ENCODE peak calls at places on chromosomes 4 and X, in six cellular contexts. U is H1, P is IMR-90, X is mesenchymal stem cell, E is H9, F is trophoblast cell. R is an unnamed sample.

GRCh38 chr4:26431461-26432165 is 58.7 kb downstream of the CCKAR start:
- DNase-seq in U (no peak), P (peak), X (no peak), E (no peak), F (no peak), R (no peak)

GRCh38 chrX:150047818-150048217 is 109.5 kb upstream of the EOLA2 start:
- DNase-seq in U (no peak), P (no peak), X (no peak), E (no peak), F (no peak), R (no peak)

GRCh38 chr4:143035661-143036060 is 149.1 kb upstream of the USP38 start:
- DNase-seq in U (no peak), P (no peak), X (no peak), E (no peak), F (no peak), R (no peak)

GRCh38 chrX:154731881-154732280 is 19.0 kb downstream of the GAB3 start:
- DNase-seq in U (no peak), P (peak), X (peak), E (no peak), F (peak), R (no peak)

GRCh38 chr4:99655315-99656081 is 2.1 kb downstream of the C4orf54 start:
- DNase-seq in U (no peak), P (peak), X (peak), E (no peak), F (no peak), R (no peak)

GRCh38 chr4:20353646-20354045 is 101.9 kb downstream of the SLIT2 start:
- DNase-seq in U (no peak), P (no peak), X (no peak), E (no peak), F (no peak), R (no peak)

GRCh38 chr4:14446311-14446710 is 556.0 kb upstream of the CPEB2 start:
- DNase-seq in U (no peak), P (peak), X (no peak), E (no peak), F (no peak), R (no peak)

GRCh38 chr4:53280846-53281245 is 85.0 kb downstream of the SCFD2 start:
- DNase-seq in U (no peak), P (no peak), X (no peak), E (no peak), F (no peak), R (no peak)

GRCh38 chr4:182925298-182925738 is 8.1 kb upstream of the DCTD start:
- DNase-seq in U (peak), P (peak), X (peak), E (peak), F (peak), R (peak)

GRCh38 chrX:18855919-18856644 is 127.8 kb downstream of the PHKA2 start:
- DNase-seq in U (no peak), P (no peak), X (peak), E (no peak), F (no peak), R (no peak)

GRCh38 chrX:427812-428725 is 41.4 kb upstream of the PPP2R3B start:
- DNase-seq in U (peak), P (no peak), X (peak), E (peak), F (no peak), R (peak)

GRCh38 chrX:9153299-9153698 is 119.4 kb upstream of the FAM9B start:
- DNase-seq in U (no peak), P (peak), X (peak), E (no peak), F (no peak), R (no peak)

GRCh38 chr4:45030059-45030458 is 303.7 kb upstream of the GNPDA2 start:
- DNase-seq in U (no peak), P (no peak), X (no peak), E (peak), F (no peak), R (no peak)

GRCh38 chr4:185868983-185869938 is 57.3 kb upstream of the SORBS2 start:
- DNase-seq in U (no peak), P (no peak), X (no peak), E (no peak), F (peak), R (no peak)

GRCh38 chrX:146186540-146186939 is 368.9 kb downstream of the SLITRK2 start:
- DNase-seq in U (no peak), P (no peak), X (no peak), E (no peak), F (no peak), R (no peak)

GRCh38 chr4:87071401-87071800 is 136.6 kb downstream of the AFF1 start:
- DNase-seq in U (no peak), P (no peak), X (no peak), E (no peak), F (no peak), R (no peak)

GRCh38 chr4:3767569-3768288 is 1.5 kb downstream of the ADRA2C start:
- DNase-seq in U (peak), P (no peak), X (peak), E (peak), F (peak), R (peak)

GRCh38 chrX:78625292-78625909 is 33.7 kb downstream of the RTL3 start:
- DNase-seq in U (no peak), P (no peak), X (no peak), E (no peak), F (no peak), R (no peak)

GRCh38 chrX:103464071-103464773 is 55.1 kb downstream of the RAB40A start:
- DNase-seq in U (no peak), P (peak), X (peak), E (peak), F (peak), R (no peak)

GRCh38 chrX:10761447-10761846 is 141.1 kb upstream of the MID1 start:
- DNase-seq in U (no peak), P (no peak), X (no peak), E (no peak), F (no peak), R (no peak)

GRCh38 chr4:159455675-159456235 is 352.9 kb downstream of the RAPGEF2 start:
- DNase-seq in U (no peak), P (peak), X (peak), E (no peak), F (peak), R (peak)

GRCh38 chr4:124334119-124334518 is 378.4 kb downstream of the ANKRD50 start:
- DNase-seq in U (no peak), P (peak), X (peak), E (no peak), F (peak), R (peak)

GRCh38 chrX:133921764-133922389 is 63.5 kb downstream of the GPC3 start:
- DNase-seq in U (peak), P (peak), X (peak), E (peak), F (peak), R (peak)

GRCh38 chrX:1391370-1391706 is 575 bp downstream of the SLC25A6 start:
- DNase-seq in U (peak), P (no peak), X (no peak), E (no peak), F (peak), R (peak)

GRCh38 chr4:76993787-76994641 is 44.5 kb downstream of the SEPTIN11 start:
- DNase-seq in U (no peak), P (no peak), X (no peak), E (no peak), F (no peak), R (no peak)

GRCh38 chrX:41010188-41010846 is 74.9 kb upstream of the USP9X start:
- DNase-seq in U (peak), P (peak), X (peak), E (peak), F (peak), R (no peak)

GRCh38 chr4:2093265-2093664 is 34.1 kb downstream of the NAT8L start:
- DNase-seq in U (no peak), P (no peak), X (no peak), E (no peak), F (no peak), R (no peak)

GRCh38 chr4:102849579-102850104 is 19.1 kb upstream of the CISD2 start:
- DNase-seq in U (no peak), P (no peak), X (no peak), E (no peak), F (no peak), R (no peak)

GRCh38 chrX:15512401-15512965 is 11.9 kb downstream of the BMX start:
- DNase-seq in U (no peak), P (peak), X (no peak), E (no peak), F (no peak), R (no peak)

GRCh38 chrX:53290441-53291041 is 9.2 kb upstream of the IQSEC2 start:
- DNase-seq in U (no peak), P (no peak), X (no peak), E (no peak), F (no peak), R (no peak)

GRCh38 chr4:101175896-101176676 is 171.2 kb downstream of the PPP3CA start:
- DNase-seq in U (no peak), P (no peak), X (no peak), E (no peak), F (no peak), R (no peak)
- H3K14ac ChIP-seq in U (no peak), P (no peak), X (no peak), E (no peak), F (no peak), R (no peak)

GRCh38 chr4:177861551-177862094 is 419.4 kb upstream of the AGA start:
- DNase-seq in U (no peak), P (no peak), X (no peak), E (no peak), F (no peak), R (no peak)
- H3K14ac ChIP-seq in U (no peak), P (no peak), X (no peak), E (no peak), F (no peak), R (no peak)

DNA sequence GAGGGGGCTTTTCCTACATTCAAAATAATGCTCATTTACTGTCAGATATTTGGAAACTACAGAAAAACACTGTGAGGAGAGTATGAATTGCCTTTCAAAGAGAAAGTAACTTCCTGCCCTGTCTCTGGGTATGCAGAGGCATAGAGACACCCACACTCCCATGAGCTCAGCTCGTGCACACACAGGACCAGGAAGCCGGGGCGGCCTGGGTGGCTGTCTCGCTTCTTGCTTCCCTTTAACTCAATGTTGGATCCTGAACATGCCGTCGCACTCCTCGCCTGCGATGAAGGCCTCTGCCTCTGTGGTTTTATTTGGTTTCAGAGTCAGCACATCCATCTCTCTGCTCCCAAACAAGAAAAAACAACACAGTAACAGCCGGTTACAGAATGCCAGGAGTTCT is 40.1 kb upstream of the GPR78 start:
- DNase-seq in U (no peak), P (no peak), X (no peak), E (no peak), F (no peak), R (no peak)
- H3K14ac ChIP-seq in U (no peak), P (no peak), X (no peak), E (no peak), F (no peak), R (no peak)

GRCh38 chr4:39335566-39335965 is 30.6 kb downstream of the RFC1 start:
- DNase-seq in U (no peak), P (no peak), X (no peak), E (no peak), F (no peak), R (no peak)

GRCh38 chr4:39337841-39338240 is 28.3 kb downstream of the RFC1 start:
- DNase-seq in U (no peak), P (no peak), X (no peak), E (no peak), F (no peak), R (no peak)

GRCh38 chr4:39341075-39341725 is 25.0 kb downstream of the RFC1 start:
- DNase-seq in U (no peak), P (no peak), X (no peak), E (no peak), F (no peak), R (no peak)

GRCh38 chr4:39342731-39343130 is 23.4 kb downstream of the RFC1 start:
- DNase-seq in U (no peak), P (no peak), X (no peak), E (no peak), F (no peak), R (no peak)

GRCh38 chr4:39339968-39340367 is 26.2 kb downstream of the RFC1 start:
- DNase-seq in U (no peak), P (no peak), X (no peak), E (no peak), F (no peak), R (no peak)
- H3K14ac ChIP-seq in U (no peak), P (no peak), X (no peak), E (no peak), F (no peak), R (no peak)

GRCh38 chrX:47091149-47091775 is 13.0 kb downstream of the RGN start:
- DNase-seq in U (no peak), P (peak), X (peak), E (no peak), F (no peak), R (peak)
- H3K14ac ChIP-seq in U (no peak), P (no peak), X (no peak), E (no peak), F (no peak), R (no peak)

GRCh38 chrX:24982306-24982965 is 33.3 kb downstream of the ARX start:
- DNase-seq in U (no peak), P (peak), X (peak), E (no peak), F (no peak), R (no peak)
- H3K14ac ChIP-seq in U (no peak), P (no peak), X (no peak), E (no peak), F (no peak), R (no peak)

DNA sequence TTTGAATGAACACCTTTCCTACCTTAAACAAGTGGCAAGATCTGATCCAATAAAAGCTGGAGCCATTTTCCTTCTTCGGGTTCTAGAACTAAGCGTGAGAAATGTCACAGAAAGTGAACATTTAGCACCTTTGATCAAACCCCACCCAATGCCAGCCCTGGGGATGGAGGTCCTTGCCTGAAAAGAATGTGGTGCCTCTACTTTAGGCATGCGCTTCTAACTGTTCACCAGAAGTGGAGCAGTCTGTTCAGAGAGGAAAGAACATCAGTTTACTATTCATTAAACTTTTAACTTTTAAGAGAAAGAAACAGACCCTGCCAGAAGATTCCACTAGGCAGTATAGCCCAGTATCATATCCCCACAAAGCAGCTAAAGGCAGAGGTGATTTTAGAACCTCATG is 75.9 kb downstream of the INTS12 start:
- DNase-seq in U (no peak), P (no peak), X (no peak), E (no peak), F (no peak), R (no peak)
- H3K14ac ChIP-seq in U (no peak), P (no peak), X (no peak), E (no peak), F (no peak), R (no peak)

R was measured in neuronal stem cell.